ENCODE peak calls at places on chromosomes 13 and 19, in six cellular contexts. I is esophagus squamous epithelium; C is CD8-positive, alpha-beta T cell; M is HFF-Myc; B is thoracic aorta; Z is A549. S is an unnamed sample.

GRCh38 chr13:107395927-107396757 is 819.2 kb downstream of the LIG4 start:
- DNase-seq in I (no peak), C (no peak), M (no peak), B (no peak), Z (no peak), S (no peak)

GRCh38 chr13:88461272-88462009 is 790.3 kb downstream of the SLITRK5 start:
- DNase-seq in I (no peak), C (no peak), M (no peak), B (no peak), Z (no peak), S (no peak)

GRCh38 chr19:33373701-33374405 is at the start of gene CEBPG:
- DNase-seq in I (no peak), C (peak; percentile 63), M (no peak), B (no peak), Z (peak; percentile 93), S (no peak)

GRCh38 chr13:100069278-100069677 is 19.6 kb upstream of the PCCA start:
- DNase-seq in I (no peak), C (no peak), M (no peak), B (no peak), Z (no peak), S (peak; percentile 32)

GRCh38 chr19:41531438-41532311 is 44.3 kb upstream of the CEACAM21 start:
- DNase-seq in I (peak; percentile 43), C (peak; percentile 82), M (no peak), B (peak; percentile 22), Z (peak; percentile 85), S (peak; percentile 48)

GRCh38 chr19:13935765-13936486 is 2.3 kb downstream of the PODNL1 start:
- DNase-seq in I (no peak), C (no peak), M (no peak), B (no peak), Z (no peak), S (no peak)

GRCh38 chr19:17473041-17473440 is 2.7 kb downstream of the SLC27A1 start:
- DNase-seq in I (no peak), C (no peak), M (peak; percentile 73), B (no peak), Z (no peak), S (no peak)

GRCh38 chr19:18675779-18676178 is 7.7 kb upstream of the CRTC1 start:
- DNase-seq in I (no peak), C (no peak), M (no peak), B (no peak), Z (no peak), S (no peak)

GRCh38 chr13:99893567-99893966 is 78.0 kb downstream of the ZIC5 start:
- DNase-seq in I (no peak), C (no peak), M (no peak), B (no peak), Z (no peak), S (no peak)

GRCh38 chr19:17398902-17399527 is 5.0 kb upstream of the CCDC194 start:
- DNase-seq in I (no peak), C (no peak), M (no peak), B (no peak), Z (no peak), S (no peak)

GRCh38 chr13:80340643-80341097 is 256 bp downstream of the SPRY2 start:
- DNase-seq in I (peak; percentile 14), C (no peak), M (no peak), B (no peak), Z (no peak), S (no peak)

GRCh38 chr19:29263305-29264080 is 50.5 kb upstream of the UQCRFS1 start:
- DNase-seq in I (no peak), C (no peak), M (peak; percentile 7), B (no peak), Z (peak; percentile 59), S (no peak)

GRCh38 chr13:61777281-61777680 is 361.6 kb upstream of the PCDH20 start:
- DNase-seq in I (no peak), C (no peak), M (no peak), B (no peak), Z (no peak), S (no peak)

GRCh38 chr19:14383898-14384669 is 2.8 kb downstream of the ADGRE5 start:
- DNase-seq in I (no peak), C (peak; percentile 73), M (no peak), B (no peak), Z (no peak), S (no peak)

GRCh38 chr13:24348797-24349515 is 39.6 kb downstream of the C1QTNF9 start:
- DNase-seq in I (no peak), C (no peak), M (no peak), B (no peak), Z (no peak), S (peak; percentile 96)

GRCh38 chr19:17332360-17332676 is 2.3 kb downstream of the ANO8 start:
- DNase-seq in I (no peak), C (no peak), M (no peak), B (no peak), Z (no peak), S (no peak)

GRCh38 chr19:7673995-7674667 is 2.8 kb upstream of the MCEMP1 start:
- DNase-seq in I (no peak), C (no peak), M (peak; percentile 42), B (no peak), Z (peak; percentile 47), S (peak; percentile 43)

GRCh38 chr19:4075373-4075772 is 8.7 kb upstream of the ZBTB7A start:
- DNase-seq in I (no peak), C (no peak), M (no peak), B (no peak), Z (no peak), S (no peak)

GRCh38 chr19:53978975-53979801 is 12.2 kb upstream of the CACNG6 start:
- DNase-seq in I (no peak), C (no peak), M (no peak), B (no peak), Z (no peak), S (no peak)

GRCh38 chr13:95111608-95112007 is 189.6 kb downstream of the ABCC4 start:
- DNase-seq in I (no peak), C (no peak), M (no peak), B (no peak), Z (no peak), S (no peak)

GRCh38 chr19:28313633-28314032 is 899.3 kb downstream of the UQCRFS1 start:
- DNase-seq in I (no peak), C (no peak), M (peak; percentile 85), B (no peak), Z (no peak), S (no peak)

GRCh38 chr19:14530005-14530348 is 583 bp downstream of the TECR start:
- DNase-seq in I (no peak), C (peak; percentile 62), M (no peak), B (no peak), Z (no peak), S (no peak)

GRCh38 chr13:98105929-98106336 is 37.0 kb upstream of the FARP1 start:
- DNase-seq in I (no peak), C (no peak), M (peak; percentile 27), B (no peak), Z (no peak), S (peak; percentile 76)

GRCh38 chr13:35953537-35954206 is 177.5 kb downstream of the DCLK1 start:
- DNase-seq in I (no peak), C (no peak), M (peak; percentile 87), B (peak; percentile 25), Z (peak; percentile 7), S (peak; percentile 94)
- TF ChIP-seq CTCF in I (no peak), C (no peak), M (peak; percentile 61), B (peak; percentile 61), Z (peak; percentile 44), S (peak; percentile 68)

GRCh38 chr19:9914001-9914314 is 22.4 kb downstream of the OLFM2 start:
- DNase-seq in I (no peak), C (no peak), M (no peak), B (no peak), Z (peak; percentile 55), S (no peak)
- H3K4me3 ChIP-seq in I (peak overlapping the region; percentile 37), C (peak overlapping the region; percentile 66), M (peak overlapping the region; percentile 50), B (peak overlapping the region; percentile 72), Z (peak overlapping the region; percentile 80), S (peak overlapping the region; percentile 54)

DNA sequence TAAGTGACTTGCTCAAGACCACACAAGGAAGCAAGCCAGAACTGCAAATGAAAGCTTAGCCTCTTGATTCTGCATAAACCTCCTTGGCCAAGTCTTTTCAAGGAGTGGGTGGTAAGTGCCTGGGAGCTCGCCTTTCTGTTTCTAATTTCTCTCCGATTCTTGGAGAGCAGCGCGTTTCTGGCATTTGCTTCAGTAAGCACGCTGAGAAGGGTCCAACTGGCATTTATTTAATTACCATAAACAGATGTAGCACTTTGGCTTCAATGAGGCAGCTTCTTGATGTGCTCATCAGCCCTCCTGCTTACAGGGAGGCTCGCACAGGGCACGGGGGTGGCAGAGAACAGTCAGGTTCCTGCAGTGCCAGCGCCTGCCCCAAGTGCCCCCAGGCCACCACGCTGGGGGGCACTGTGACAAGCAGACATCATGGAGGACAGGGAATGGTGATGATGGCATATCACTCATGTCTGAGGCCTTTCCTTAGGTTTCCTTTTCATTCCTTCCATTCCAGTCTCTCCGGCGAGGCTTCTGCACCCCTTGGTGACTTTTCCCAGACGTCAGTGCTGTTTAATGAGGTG is 13.3 kb downstream of the SIAH3 start:
- DNase-seq in I (no peak), C (no peak), M (no peak), B (no peak), Z (no peak), S (no peak)
- TF ChIP-seq CTCF in I (no peak), C (no peak), M (no peak), B (no peak), Z (no peak), S (no peak)

GRCh38 chr13:32209670-32210069 is 105.5 kb downstream of the ZAR1L start:
- DNase-seq in I (no peak), C (no peak), M (no peak), B (no peak), Z (no peak), S (no peak)

GRCh38 chr13:32205426-32206096 is 109.6 kb downstream of the ZAR1L start:
- DNase-seq in I (no peak), C (no peak), M (no peak), B (no peak), Z (no peak), S (peak; percentile 13)

GRCh38 chr13:32208860-32209259 is 106.3 kb downstream of the ZAR1L start:
- DNase-seq in I (no peak), C (no peak), M (no peak), B (no peak), Z (no peak), S (no peak)

GRCh38 chr13:32203736-32204135 is 111.4 kb downstream of the ZAR1L start:
- DNase-seq in I (no peak), C (no peak), M (no peak), B (no peak), Z (no peak), S (no peak)

GRCh38 chr13:32206097-32206740 is 108.9 kb downstream of the ZAR1L start:
- DNase-seq in I (no peak), C (no peak), M (no peak), B (no peak), Z (no peak), S (peak; percentile 34)
- H3K4me3 ChIP-seq in I (no peak overlapping the region), C (no peak overlapping the region), M (no peak overlapping the region), B (no peak overlapping the region), Z (no peak overlapping the region), S (no peak overlapping the region)